ENCODE peak calls at places on chromosomes 2 and 18, in four cellular contexts. K is SK-N-SH, O is mammary epithelial cell, R is cardiac muscle cell. W is an unnamed sample.
A peak's percentile ranks its signal among the peaks of the same experiment; 100 is the strongest.

GRCh38 chr2:213151437-213152064 is at the start of gene IKZF2:
- DNase-seq in K (peak; percentile 88), O (peak; percentile 85), R (peak; percentile 95), W (peak; percentile 67)

GRCh38 chr18:13377496-13377895 is 158.9 kb downstream of the LDLRAD4 start:
- DNase-seq in O (peak; percentile 2), K (no peak), R (no peak), W (peak; percentile 31)

GRCh38 chr2:191638079-191638801 is 39.7 kb upstream of the NABP1 start:
- DNase-seq in O (no peak), R (no peak), K (no peak), W (no peak)

GRCh38 chr18:33735428-33735827 is 157.4 kb downstream of the ASXL3 start:
- DNase-seq in R (no peak), O (no peak), K (no peak), W (no peak)

GRCh38 chr2:240507060-240507777 is 50.6 kb downstream of the ANKMY1 start:
- DNase-seq in R (no peak), K (peak; percentile 26), O (no peak), W (no peak)

GRCh38 chr2:181788883-181789555 is 102.5 kb upstream of the ITPRID2 start:
- DNase-seq in K (no peak), R (no peak), O (no peak), W (no peak)

GRCh38 chr18:13229021-13229671 is 10.6 kb downstream of the LDLRAD4 start:
- DNase-seq in R (no peak), O (no peak), K (no peak), W (no peak)

GRCh38 chr2:237743561-237744269 is 54.9 kb upstream of the RBM44 start:
- DNase-seq in R (no peak), K (no peak), O (peak; percentile 31), W (no peak)

GRCh38 chr2:118667964-118668363 is 179.5 kb downstream of the EN1 start:
- DNase-seq in K (no peak), O (no peak), R (peak; percentile 62), W (no peak)

GRCh38 chr2:128364441-128364911 is 45.8 kb upstream of the HS6ST1 start:
- DNase-seq in R (no peak), O (no peak), K (no peak), W (no peak)

GRCh38 chr18:42310956-42311355 is 355.9 kb downstream of the PIK3C3 start:
- DNase-seq in O (peak; percentile 70), K (no peak), R (peak; percentile 36), W (no peak)

GRCh38 chr18:38635706-38636105 is 1070.1 kb upstream of the CELF4 start:
- DNase-seq in K (no peak), O (no peak), R (peak; percentile 5), W (no peak)

GRCh38 chr2:16654775-16655456 is 10.7 kb downstream of the CYRIA start:
- DNase-seq in K (no peak), O (no peak), R (no peak), W (no peak)

GRCh38 chr2:38507712-38508111 is 95.0 kb downstream of the HNRNPLL start:
- DNase-seq in O (no peak), K (no peak), R (no peak), W (no peak)

GRCh38 chr2:38512211-38512610 is 90.5 kb downstream of the HNRNPLL start:
- DNase-seq in R (no peak), O (no peak), K (no peak), W (no peak)

GRCh38 chr2:38509322-38509946 is 93.3 kb downstream of the HNRNPLL start:
- DNase-seq in R (peak; percentile 75), K (no peak), O (peak; percentile 62), W (no peak)

GRCh38 chr2:38508311-38509039 is 94.3 kb downstream of the HNRNPLL start:
- DNase-seq in R (peak; percentile 93), O (peak; percentile 70), K (peak; percentile 74), W (peak; percentile 43)

GRCh38 chr2:38509947-38510326 is 92.8 kb downstream of the HNRNPLL start:
- DNase-seq in O (no peak), K (no peak), R (no peak), W (no peak)
- H3K4me1 ChIP-seq in O (peaks cover 27% of the 10 kb centered on the region), K (peaks cover 18% of the 10 kb centered on the region), R (no peaks in the 10 kb centered on the region), W (peaks cover 5% of the 10 kb centered on the region)

GRCh38 chr2:120870467-120870788 is 134.8 kb downstream of the GLI2 start:
- DNase-seq in O (no peak), R (no peak), K (no peak), W (no peak)
- H3K27me3 ChIP-seq in O (peaks cover 8% of the 10 kb centered on the region), R (no peaks in the 10 kb centered on the region), K (no peaks in the 10 kb centered on the region), W (no peaks in the 10 kb centered on the region)

GRCh38 chr2:179538406-179538805 is 273.8 kb upstream of the SESTD1 start:
- DNase-seq in K (no peak), O (peak; percentile 56), R (no peak), W (no peak)

GRCh38 chr2:179533875-179534274 is 269.2 kb upstream of the SESTD1 start:
- DNase-seq in R (no peak), K (no peak), O (no peak), W (no peak)

GRCh38 chr2:179539112-179539511 is 274.5 kb upstream of the SESTD1 start:
- DNase-seq in K (no peak), O (no peak), R (no peak), W (no peak)

GRCh38 chr2:179532890-179533289 is 268.3 kb upstream of the SESTD1 start:
- DNase-seq in R (peak; percentile 37), K (peak; percentile 25), O (peak; percentile 11), W (no peak)

DNA sequence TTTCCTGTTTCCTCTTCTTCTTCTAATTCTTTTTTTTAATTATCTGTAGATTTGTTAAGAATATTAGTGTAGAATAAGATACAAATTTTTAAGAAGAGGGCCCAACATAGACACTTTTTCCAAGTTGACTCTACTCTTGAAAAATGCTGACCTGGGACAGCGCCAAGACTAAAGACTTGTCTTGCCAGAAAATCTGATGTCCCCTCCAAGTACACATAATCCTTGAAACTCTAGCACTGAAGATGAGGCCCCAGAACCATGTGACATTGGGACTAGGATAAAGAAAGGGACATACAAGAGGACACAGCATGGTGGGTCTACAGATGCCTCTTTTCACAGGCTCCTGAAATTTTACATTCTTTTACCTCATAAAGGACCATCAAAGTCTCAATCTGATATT is 271.6 kb upstream of the SESTD1 start:
- DNase-seq in O (no peak), K (no peak), R (peak; percentile 6), W (no peak)
- H3K27ac ChIP-seq in O (no peak overlapping the region), K (no peak overlapping the region), R (no peak overlapping the region), W (no peak overlapping the region)

GRCh38 chr2:62306751-62307468 is 111.0 kb downstream of the B3GNT2 start:
- DNase-seq in R (peak; percentile 31), K (no peak), O (peak; percentile 90), W (peak; percentile 40)
- H3K4me1 ChIP-seq in R (peaks cover 34% of the 10 kb centered on the region), K (peaks cover 10% of the 10 kb centered on the region), O (peaks cover 15% of the 10 kb centered on the region), W (peaks cover 60% of the 10 kb centered on the region)

GRCh38 chr2:29640360-29640759 is 281.0 kb downstream of the ALK start:
- DNase-seq in R (no peak), O (peak; percentile 38), K (no peak), W (no peak)

GRCh38 chr2:29634918-29635317 is 286.5 kb downstream of the ALK start:
- DNase-seq in O (no peak), R (no peak), K (no peak), W (no peak)

DNA sequence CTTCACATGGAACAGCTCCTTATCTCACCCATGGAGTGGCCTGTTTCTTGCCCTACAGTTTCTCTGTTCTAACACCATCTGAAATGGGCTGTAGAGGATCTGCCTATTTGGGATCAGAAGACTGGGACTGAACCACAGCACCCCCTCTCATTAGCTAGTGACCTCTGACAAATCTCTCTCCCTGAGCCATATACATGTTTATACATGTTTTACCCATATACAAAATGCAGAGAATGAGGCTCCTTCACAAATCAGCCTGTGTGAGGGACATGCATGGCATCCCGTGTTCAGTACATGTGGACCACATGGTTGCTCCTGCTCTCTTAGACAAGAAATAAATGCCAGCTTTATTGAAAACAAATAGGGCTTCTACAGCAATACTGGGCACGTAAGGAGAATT is 282.7 kb downstream of the ALK start:
- DNase-seq in K (no peak), O (no peak), R (no peak), W (no peak)
- H3K27me3 ChIP-seq in K (no peaks in the 10 kb centered on the region), O (no peaks in the 10 kb centered on the region), R (no peaks in the 10 kb centered on the region), W (no peaks in the 10 kb centered on the region)

DNA sequence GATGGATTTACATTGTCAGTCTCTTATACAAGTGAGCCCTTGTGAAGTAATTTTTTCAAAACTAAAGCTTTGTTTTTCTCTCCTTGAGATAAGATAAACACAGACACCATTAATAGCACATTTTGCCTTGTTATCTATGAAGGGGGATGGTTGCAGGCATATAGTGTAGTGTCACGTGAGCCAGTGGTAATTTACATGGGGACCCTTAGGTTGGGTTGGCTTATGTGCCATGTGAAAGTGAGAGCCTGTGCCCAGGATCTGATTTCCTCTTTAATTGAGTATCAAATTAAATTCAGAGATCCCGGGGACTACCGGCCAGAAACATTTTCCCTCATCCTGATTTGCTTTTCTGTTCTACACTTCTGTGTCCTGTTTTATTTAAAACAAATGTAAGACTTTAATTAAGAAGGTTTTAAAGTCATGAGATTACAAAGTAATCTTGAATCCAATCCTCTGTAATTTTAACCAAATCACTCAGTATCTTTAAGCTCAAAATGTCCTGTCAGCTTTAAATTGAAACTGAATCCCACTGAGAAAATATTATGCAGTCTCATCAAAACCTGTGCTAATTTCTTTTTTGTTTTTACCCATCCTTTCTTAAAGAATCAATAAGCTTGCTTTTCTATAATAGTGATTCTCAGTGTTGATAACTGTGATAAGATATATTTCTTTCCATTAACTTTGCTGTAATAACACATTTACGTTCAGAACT is 63.8 kb downstream of the PTPRM start:
- DNase-seq in O (no peak), R (no peak), K (peak; percentile 54), W (no peak)
- H3K27ac ChIP-seq in O (no peak overlapping the region), R (peak overlapping the region; percentile 50), K (no peak overlapping the region), W (no peak overlapping the region)

GRCh38 chr18:7824970-7825369 is 257.9 kb downstream of the PTPRM start:
- DNase-seq in R (peak; percentile 48), K (no peak), O (no peak), W (no peak)
- H3K4me1 ChIP-seq in R (peaks cover 13% of the 10 kb centered on the region), K (no peaks in the 10 kb centered on the region), O (no peaks in the 10 kb centered on the region), W (no peaks in the 10 kb centered on the region)

GRCh38 chr2:2906091-2906490 is 471.5 kb downstream of the EIPR1 start:
- DNase-seq in K (no peak), R (no peak), O (no peak), W (no peak)
- H3K27me3 ChIP-seq in K (no peaks in the 10 kb centered on the region), R (no peaks in the 10 kb centered on the region), O (no peaks in the 10 kb centered on the region), W (no peaks in the 10 kb centered on the region)

W was measured in effector memory CD4-positive, alpha-beta T cell.